ENCODE peak calls at places on chromosomes 2 and 18, in four cellular contexts. N is activated T-cell treated with anti-CD3 and anti-CD28 coated beads for 24 hours, G is HCT116, I is upper lobe of right lung. P is an unnamed sample.

GRCh38 chr2:188787002-188787660 is 187.0 kb upstream of the COL3A1 start:
- DNase-seq in N (no peak), G (peak), I (no peak), P (no peak)

GRCh38 chr2:127592761-127593227 is 53.2 kb upstream of the GPR17 start:
- DNase-seq in N (no peak), G (no peak), I (peak), P (no peak)

GRCh38 chr2:236102971-236103370 is 65.2 kb downstream of the GBX2 start:
- DNase-seq in N (no peak), G (no peak), I (peak), P (no peak)

GRCh38 chr2:176269319-176270099 is at the start of gene MTX2:
- DNase-seq in N (peak), G (peak), I (peak), P (peak)

GRCh38 chr18:58117685-58118403 is 73.8 kb downstream of the NEDD4L start:
- DNase-seq in N (no peak), G (peak), I (peak), P (peak)

GRCh38 chr2:234840336-234840735 is 111.5 kb upstream of the SH3BP4 start:
- DNase-seq in N (no peak), G (peak), I (no peak), P (no peak)

GRCh38 chr2:226524381-226524843 is 275.2 kb downstream of the IRS1 start:
- DNase-seq in N (no peak), G (no peak), I (no peak), P (no peak)

GRCh38 chr2:47070920-47071824 is 83.9 kb downstream of the STPG4 start:
- DNase-seq in N (no peak), G (no peak), I (peak), P (no peak)

GRCh38 chr18:24669502-24669901 is 209.1 kb downstream of the HRH4 start:
- DNase-seq in N (no peak), G (no peak), I (no peak), P (no peak)

GRCh38 chr2:172307800-172308199 is 119.6 kb upstream of the ITGA6 start:
- DNase-seq in N (no peak), G (no peak), I (no peak), P (no peak)

GRCh38 chr2:2719781-2720180 is 388.7 kb upstream of the MYT1L start:
- DNase-seq in N (no peak), G (no peak), I (no peak), P (no peak)

GRCh38 chr18:26656944-26657536 is 108.7 kb upstream of the KCTD1 start:
- DNase-seq in N (no peak), G (no peak), I (peak), P (no peak)

GRCh38 chr2:179017958-179018357 is 32.0 kb downstream of the CCDC141 start:
- DNase-seq in N (no peak), G (no peak), I (no peak), P (no peak)

GRCh38 chr2:152240559-152241231 is 65.1 kb upstream of the STAM2 start:
- DNase-seq in N (no peak), G (no peak), I (no peak), P (no peak)

GRCh38 chr2:215960825-215961224 is 52.5 kb downstream of the MREG start:
- DNase-seq in N (no peak), G (no peak), I (no peak), P (no peak)

GRCh38 chr2:228444156-228444555 is 262.7 kb upstream of the SPHKAP start:
- DNase-seq in N (no peak), G (no peak), I (no peak), P (no peak)

GRCh38 chr2:39871291-39871761 is 92.3 kb upstream of the THUMPD2 start:
- DNase-seq in N (no peak), G (no peak), I (no peak), P (no peak)

GRCh38 chr2:187003038-187003543 is 154.1 kb upstream of the ZSWIM2 start:
- DNase-seq in N (no peak), G (no peak), I (no peak), P (no peak)

P was measured in SHP77 treated with DMSO at 0.1 percent for 48 hours.